ENCODE peak calls at places on chromosomes 6 and 20, in seven cellular contexts. L is AG04450; J is heart left ventricle; P is lower leg skin; B is Panc1; C is CD4-positive, alpha-beta T cell; D is brain microvascular endothelial cell. R is an unnamed sample.

GRCh38 chr6:90610671-90611542 is 24.0 kb upstream of the MAP3K7 start:
- DNase-seq in J (peak; percentile 76), L (no peak), D (peak; percentile 2), C (no peak), B (no peak), P (peak; percentile 83), R (peak; percentile 69)

GRCh38 chr20:33401922-33402369 is 627 bp upstream of the CDK5RAP1 start:
- DNase-seq in P (no peak), L (no peak), B (no peak), C (no peak), D (no peak), J (no peak), R (no peak)

GRCh38 chr6:816510-817084 is 123.7 kb upstream of the EXOC2 start:
- DNase-seq in P (no peak), B (no peak), L (no peak), J (no peak), C (no peak), D (no peak), R (no peak)

GRCh38 chr6:90466191-90466940 is 120.5 kb downstream of the MAP3K7 start:
- DNase-seq in C (no peak), P (no peak), L (no peak), B (no peak), J (no peak), D (peak; percentile 54), R (no peak)

GRCh38 chr20:30812739-30813411 is 444.6 kb upstream of the DEFB115 start:
- DNase-seq in C (no peak), P (no peak), J (no peak), B (no peak), L (no peak), D (no peak), R (no peak)

GRCh38 chr6:56246544-56246940 is 838 bp downstream of the COL21A1 start:
- DNase-seq in P (no peak), L (no peak), D (no peak), C (no peak), B (no peak), J (no peak), R (peak; percentile 3)

GRCh38 chr6:19608546-19608945 is 228.6 kb upstream of the ID4 start:
- DNase-seq in P (no peak), C (no peak), L (no peak), J (no peak), B (no peak), D (no peak), R (no peak)

GRCh38 chr20:52235129-52235528 is 43.5 kb upstream of the ZFP64 start:
- DNase-seq in P (no peak), C (no peak), L (no peak), B (no peak), D (no peak), J (no peak), R (no peak)

GRCh38 chr6:132520953-132521352 is 8.0 kb upstream of the STX7 start:
- DNase-seq in P (no peak), J (no peak), D (no peak), L (peak; percentile 37), B (no peak), C (no peak), R (no peak)

GRCh38 chr6:44224154-44224977 is 971 bp downstream of the SLC29A1 start:
- DNase-seq in L (no peak), D (no peak), P (no peak), J (no peak), B (no peak), C (no peak), R (peak; percentile 38)

GRCh38 chr20:44714701-44715494 is at the start of gene CCN5:
- DNase-seq in P (peak; percentile 97), C (no peak), D (peak; percentile 60), L (no peak), B (peak; percentile 71), J (peak; percentile 92), R (no peak)

GRCh38 chr6:127186889-127187288 is 68.4 kb downstream of the RSPO3 start:
- DNase-seq in J (peak; percentile 84), P (peak; percentile 88), C (peak; percentile 37), D (no peak), L (no peak), B (peak; percentile 18), R (peak; percentile 54)

GRCh38 chr20:62858059-62858458 is 3.6 kb downstream of the TCFL5 start:
- DNase-seq in B (no peak), D (no peak), C (no peak), P (no peak), J (no peak), L (no peak), R (no peak)

GRCh38 chr6:50007821-50008220 is 14.0 kb downstream of the DEFB110 start:
- DNase-seq in L (no peak), D (no peak), C (no peak), P (no peak), B (peak; percentile 27), J (no peak), R (no peak)

GRCh38 chr6:43578748-43579147 is 2.8 kb downstream of the POLH start:
- DNase-seq in D (no peak), J (no peak), B (no peak), C (no peak), L (no peak), P (no peak), R (no peak)

GRCh38 chr6:37858363-37858762 is 38.8 kb downstream of the ZFAND3 start:
- DNase-seq in L (no peak), D (no peak), P (no peak), J (no peak), B (no peak), C (no peak), R (no peak)

GRCh38 chr6:57216235-57217101 is 5.6 kb downstream of the RAB23 start:
- DNase-seq in C (no peak), B (no peak), L (no peak), P (no peak), J (no peak), D (no peak), R (no peak)

GRCh38 chr6:137473651-137474050 is 20.5 kb downstream of the OLIG3 start:
- DNase-seq in J (no peak), L (no peak), B (no peak), P (no peak), C (no peak), D (no peak), R (no peak)

DNA sequence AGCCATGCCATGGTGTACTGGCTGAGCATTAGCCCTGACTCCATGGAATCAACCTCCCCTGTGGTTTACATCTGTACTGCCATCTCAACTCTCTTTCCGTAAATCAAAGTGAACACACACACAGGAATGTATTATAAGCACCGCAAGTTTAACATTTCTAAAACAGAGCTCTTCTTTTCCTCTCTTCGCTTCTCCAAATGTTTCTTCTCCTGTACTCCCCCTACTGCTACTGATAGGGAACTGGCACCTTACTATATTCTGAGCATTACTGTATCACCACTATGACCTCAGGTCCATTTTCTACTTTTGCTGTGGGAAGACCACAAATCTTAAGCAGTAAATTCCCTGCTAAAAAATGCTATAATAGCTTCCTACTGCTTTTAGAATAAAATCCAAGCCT is 101.2 kb downstream of the NUS1 start:
- DNase-seq in P (no peak), C (no peak), B (no peak), D (no peak), L (no peak), J (no peak), R (no peak)
- TF ChIP-seq CTCF in P (no peak), C (no peak), B (peak; percentile 27), D (peak; percentile 32), L (peak; percentile 52), J (no peak), R (peak; percentile 32)

GRCh38 chr6:33091957-33092356 is 16.2 kb downstream of the HLA-DPB1 start:
- DNase-seq in B (no peak), P (peak; percentile 86), D (no peak), C (peak; percentile 49), L (no peak), J (peak; percentile 75), R (peak; percentile 28)
- TF ChIP-seq CTCF in B (peak; percentile 58), P (no peak), D (peak; percentile 55), C (peak; percentile 66), L (no peak), J (peak; percentile 53), R (peak; percentile 20)

DNA sequence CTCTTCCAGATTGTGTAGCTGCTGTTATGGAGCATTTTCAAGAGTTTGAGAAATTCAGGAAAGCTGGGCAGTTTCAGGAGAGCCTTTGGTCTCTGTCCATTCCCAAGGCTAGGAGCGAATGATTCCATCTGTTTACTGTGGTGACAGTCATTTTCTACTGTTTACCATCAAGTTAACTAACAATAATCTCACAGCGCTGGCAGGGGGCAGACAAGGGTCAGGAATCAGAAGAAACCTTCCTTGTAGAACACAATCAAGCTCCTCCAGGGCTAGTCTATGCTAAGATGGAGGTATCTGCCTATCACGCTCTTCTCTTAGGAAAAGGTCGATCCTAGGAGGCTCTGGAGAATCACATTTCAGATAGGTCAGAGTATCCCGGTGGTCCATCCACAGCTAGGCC is 293.9 kb downstream of the KIF16B start:
- DNase-seq in P (no peak), C (no peak), J (no peak), D (no peak), B (no peak), L (no peak), R (no peak)
- TF ChIP-seq CTCF in P (no peak), C (no peak), J (no peak), D (no peak), B (no peak), L (no peak), R (no peak)

GRCh38 chr6:77466055-77467028 is 3.1 kb upstream of the HTR1B start:
- DNase-seq in D (peak; percentile 81), P (no peak), B (no peak), J (no peak), L (peak; percentile 51), C (no peak), R (peak; percentile 65)

GRCh38 chr6:77463881-77464867 is 883 bp upstream of the HTR1B start:
- DNase-seq in D (no peak), C (no peak), J (no peak), B (no peak), L (no peak), P (peak; percentile 79), R (peak; percentile 54)

GRCh38 chr6:77463308-77463880 is at the start of gene HTR1B:
- DNase-seq in J (no peak), D (no peak), P (peak; percentile 82), C (no peak), L (no peak), B (no peak), R (peak; percentile 34)

GRCh38 chr6:77461796-77462195 is 1.5 kb downstream of the HTR1B start:
- DNase-seq in C (no peak), L (no peak), P (no peak), J (no peak), D (no peak), B (no peak), R (no peak)

GRCh38 chr6:77462359-77463307 is 658 bp downstream of the HTR1B start:
- DNase-seq in C (no peak), B (no peak), J (no peak), L (no peak), D (peak; percentile 66), P (peak; percentile 81), R (peak; percentile 25)
- TF ChIP-seq CTCF in C (no peak), B (peak; percentile 92), J (no peak), L (peak; percentile 51), D (peak; percentile 70), P (no peak), R (peak; percentile 29)

R was measured in nephron progenitor cell.